ENCODE peak calls at places on chromosomes 1 and 21, in four cellular contexts. One of them, this sample, is unnamed.

GRCh38 chr1:5099558-5099957 is 445.1 kb downstream of the AJAP1 start:
- DNase-seq in K562: no peak
- DNase-seq in SK-N-SH: no peak
- DNase-seq in endothelial cell of umbilical vein: no peak
- DNase-seq in this sample: no peak

GRCh38 chr21:28144653-28145052 is 848.0 kb downstream of the LTN1 start:
- DNase-seq in K562: no peak
- DNase-seq in endothelial cell of umbilical vein: no peak
- DNase-seq in SK-N-SH: no peak
- DNase-seq in this sample: no peak

GRCh38 chr1:185439727-185440415 is 122.8 kb upstream of the IVNS1ABP start:
- DNase-seq in K562: peak
- DNase-seq in endothelial cell of umbilical vein: peak
- DNase-seq in SK-N-SH: no peak
- DNase-seq in this sample: no peak

GRCh38 chr1:183572721-183573120 is 17.5 kb downstream of the NCF2 start:
- DNase-seq in SK-N-SH: no peak
- DNase-seq in endothelial cell of umbilical vein: no peak
- DNase-seq in K562: no peak
- DNase-seq in this sample: no peak

GRCh38 chr1:117809764-117810163 is 119.7 kb downstream of the GDAP2 start:
- DNase-seq in endothelial cell of umbilical vein: peak
- DNase-seq in K562: no peak
- DNase-seq in SK-N-SH: no peak
- DNase-seq in this sample: no peak

GRCh38 chr1:223702735-223703667 is 9.3 kb upstream of the CAPN2 start:
- DNase-seq in endothelial cell of umbilical vein: no peak
- DNase-seq in K562: no peak
- DNase-seq in SK-N-SH: no peak
- DNase-seq in this sample: no peak

GRCh38 chr1:161404051-161404597 is 36.4 kb upstream of the CFAP126 start:
- DNase-seq in endothelial cell of umbilical vein: no peak
- DNase-seq in K562: no peak
- DNase-seq in SK-N-SH: no peak
- DNase-seq in this sample: no peak

GRCh38 chr1:19704247-19705113 is 39.8 kb downstream of the HTR6 start:
- DNase-seq in endothelial cell of umbilical vein: peak
- DNase-seq in K562: peak
- DNase-seq in SK-N-SH: peak
- DNase-seq in this sample: no peak

GRCh38 chr1:94550800-94551241 is 9.3 kb upstream of the F3 start:
- DNase-seq in endothelial cell of umbilical vein: no peak
- DNase-seq in K562: no peak
- DNase-seq in SK-N-SH: peak
- DNase-seq in this sample: no peak

GRCh38 chr1:234111458-234112142 is 207.1 kb downstream of the SLC35F3 start:
- DNase-seq in SK-N-SH: peak
- DNase-seq in endothelial cell of umbilical vein: no peak
- DNase-seq in K562: peak
- DNase-seq in this sample: no peak

GRCh38 chr1:84698151-84698651 is 7.9 kb upstream of the SSX2IP start:
- DNase-seq in SK-N-SH: no peak
- DNase-seq in endothelial cell of umbilical vein: peak
- DNase-seq in K562: no peak
- DNase-seq in this sample: peak

GRCh38 chr1:212769372-212770167 is 22.0 kb downstream of the NSL1 start:
- DNase-seq in SK-N-SH: no peak
- DNase-seq in K562: no peak
- DNase-seq in endothelial cell of umbilical vein: no peak
- DNase-seq in this sample: no peak

GRCh38 chr1:60898987-60899386 is 183.4 kb upstream of the NFIA start:
- DNase-seq in K562: no peak
- DNase-seq in SK-N-SH: no peak
- DNase-seq in endothelial cell of umbilical vein: no peak
- DNase-seq in this sample: no peak

GRCh38 chr21:45126085-45126687 is 51.8 kb downstream of the ADARB1 start:
- DNase-seq in endothelial cell of umbilical vein: no peak
- DNase-seq in SK-N-SH: no peak
- DNase-seq in K562: no peak
- DNase-seq in this sample: no peak

GRCh38 chr1:222064388-222065201 is 322.7 kb upstream of the DUSP10 start:
- DNase-seq in endothelial cell of umbilical vein: no peak
- DNase-seq in SK-N-SH: no peak
- DNase-seq in K562: no peak
- DNase-seq in this sample: no peak

GRCh38 chr21:28642891-28643290 is 349.8 kb downstream of the LTN1 start:
- DNase-seq in endothelial cell of umbilical vein: no peak
- DNase-seq in K562: no peak
- DNase-seq in SK-N-SH: no peak
- DNase-seq in this sample: no peak

GRCh38 chr1:117008675-117009074 is 7.1 kb downstream of the CD101 start:
- DNase-seq in SK-N-SH: no peak
- DNase-seq in endothelial cell of umbilical vein: no peak
- DNase-seq in K562: peak
- DNase-seq in this sample: no peak

GRCh38 chr1:232132572-232132971 is 497.4 kb downstream of the SIPA1L2 start:
- DNase-seq in endothelial cell of umbilical vein: no peak
- DNase-seq in SK-N-SH: no peak
- DNase-seq in K562: no peak
- DNase-seq in this sample: no peak

GRCh38 chr1:65762081-65762862 is 30.4 kb upstream of the PDE4B start:
- DNase-seq in endothelial cell of umbilical vein: no peak
- DNase-seq in K562: no peak
- DNase-seq in SK-N-SH: no peak
- DNase-seq in this sample: no peak

GRCh38 chr1:198880818-198881597 is 242.2 kb downstream of the PTPRC start:
- DNase-seq in K562: no peak
- DNase-seq in SK-N-SH: no peak
- DNase-seq in endothelial cell of umbilical vein: peak
- DNase-seq in this sample: no peak

GRCh38 chr1:2148691-2149090 is 45.9 kb downstream of the FAAP20 start:
- DNase-seq in endothelial cell of umbilical vein: peak
- DNase-seq in K562: no peak
- DNase-seq in SK-N-SH: no peak
- DNase-seq in this sample: no peak

GRCh38 chr1:203278885-203279406 is 26.4 kb upstream of the BTG2 start:
- DNase-seq in endothelial cell of umbilical vein: no peak
- DNase-seq in SK-N-SH: no peak
- DNase-seq in K562: no peak
- DNase-seq in this sample: no peak

GRCh38 chr1:203567596-203567995 is 59.0 kb upstream of the ATP2B4 start:
- DNase-seq in K562: no peak
- DNase-seq in endothelial cell of umbilical vein: no peak
- DNase-seq in SK-N-SH: no peak
- DNase-seq in this sample: no peak

GRCh38 chr1:31924839-31925238 is 13.3 kb downstream of the PTP4A2 start:
- DNase-seq in K562: peak
- DNase-seq in SK-N-SH: peak
- DNase-seq in endothelial cell of umbilical vein: peak
- DNase-seq in this sample: no peak

GRCh38 chr1:103171041-103171590 is 62.8 kb upstream of the COL11A1 start:
- DNase-seq in endothelial cell of umbilical vein: no peak
- DNase-seq in SK-N-SH: no peak
- DNase-seq in K562: no peak
- DNase-seq in this sample: no peak

GRCh38 chr1:80384960-80385359 is 1378.4 kb upstream of the ADGRL4 start:
- DNase-seq in K562: no peak
- DNase-seq in SK-N-SH: no peak
- DNase-seq in endothelial cell of umbilical vein: no peak
- DNase-seq in this sample: no peak

GRCh38 chr1:48470506-48470905 is 1.5 kb downstream of the SPATA6 start:
- DNase-seq in K562: no peak
- DNase-seq in SK-N-SH: no peak
- DNase-seq in endothelial cell of umbilical vein: peak
- DNase-seq in this sample: no peak

GRCh38 chr1:16978589-16979474 is 1.6 kb downstream of the MFAP2 start:
- DNase-seq in endothelial cell of umbilical vein: peak
- DNase-seq in SK-N-SH: peak
- DNase-seq in K562: no peak
- DNase-seq in this sample: no peak

GRCh38 chr1:201503397-201504176 is 3.3 kb downstream of the CSRP1 start:
- DNase-seq in SK-N-SH: no peak
- DNase-seq in K562: no peak
- DNase-seq in endothelial cell of umbilical vein: peak
- DNase-seq in this sample: no peak

GRCh38 chr1:22772054-22772453 is 61.4 kb downstream of the EPHB2 start:
- DNase-seq in SK-N-SH: no peak
- DNase-seq in endothelial cell of umbilical vein: no peak
- DNase-seq in K562: no peak
- DNase-seq in this sample: no peak

GRCh38 chr1:229557913-229558414 is 543 bp downstream of the ABCB10 start:
- DNase-seq in K562: peak
- DNase-seq in endothelial cell of umbilical vein: peak
- DNase-seq in SK-N-SH: peak
- DNase-seq in this sample: no peak

GRCh38 chr21:38289697-38290096 is 32.9 kb downstream of the KCNJ15 start:
- DNase-seq in K562: no peak
- DNase-seq in endothelial cell of umbilical vein: peak
- DNase-seq in SK-N-SH: no peak
- DNase-seq in this sample: no peak

GRCh38 chr1:72285074-72285425 is 2.7 kb upstream of the NEGR1 start:
- DNase-seq in K562: no peak
- DNase-seq in endothelial cell of umbilical vein: no peak
- DNase-seq in SK-N-SH: no peak
- DNase-seq in this sample: no peak

GRCh38 chr1:97796716-97797115 is 124.1 kb downstream of the DPYD start:
- DNase-seq in K562: no peak
- DNase-seq in SK-N-SH: no peak
- DNase-seq in endothelial cell of umbilical vein: peak
- DNase-seq in this sample: no peak

GRCh38 chr1:159771501-159771900 is 9.3 kb upstream of the DUSP23 start:
- DNase-seq in SK-N-SH: no peak
- DNase-seq in endothelial cell of umbilical vein: no peak
- DNase-seq in K562: no peak
- DNase-seq in this sample: no peak

GRCh38 chr1:93338426-93338825 is 7.3 kb upstream of the DR1 start:
- DNase-seq in SK-N-SH: no peak
- DNase-seq in endothelial cell of umbilical vein: peak
- DNase-seq in K562: no peak
- DNase-seq in this sample: no peak

GRCh38 chr1:59329412-59330053 is 32.6 kb downstream of the FGGY start:
- DNase-seq in K562: no peak
- DNase-seq in SK-N-SH: no peak
- DNase-seq in endothelial cell of umbilical vein: no peak
- DNase-seq in this sample: no peak

DNA sequence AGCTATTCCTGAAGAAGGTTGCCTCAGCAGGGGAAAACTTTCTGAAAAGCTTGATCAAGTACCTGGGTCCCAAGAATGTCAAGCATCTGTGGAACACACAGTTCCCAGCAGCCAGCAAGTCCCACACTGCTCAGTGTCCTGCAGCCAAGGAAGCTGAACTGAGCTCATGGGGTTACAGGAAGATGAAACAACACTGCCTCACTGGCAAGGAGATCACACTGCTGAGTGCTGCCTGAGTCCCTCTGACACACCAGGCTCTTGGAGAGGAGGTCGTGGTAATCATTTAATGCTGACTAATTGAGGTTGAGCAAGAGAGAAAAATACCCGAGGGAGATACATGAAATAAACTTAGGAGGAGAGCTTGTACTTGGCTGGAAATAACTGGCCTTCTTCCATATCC is 75.2 kb downstream of the MPZL1 start:
- DNase-seq in endothelial cell of umbilical vein: peak
- DNase-seq in K562: peak
- DNase-seq in SK-N-SH: no peak
- DNase-seq in this sample: no peak
- TF ChIP-seq POLR2AphosphoS5 in endothelial cell of umbilical vein: no peak
- TF ChIP-seq POLR2AphosphoS5 in K562: no peak
- TF ChIP-seq POLR2AphosphoS5 in SK-N-SH: peak
- TF ChIP-seq POLR2AphosphoS5 in this sample: no peak

DNA sequence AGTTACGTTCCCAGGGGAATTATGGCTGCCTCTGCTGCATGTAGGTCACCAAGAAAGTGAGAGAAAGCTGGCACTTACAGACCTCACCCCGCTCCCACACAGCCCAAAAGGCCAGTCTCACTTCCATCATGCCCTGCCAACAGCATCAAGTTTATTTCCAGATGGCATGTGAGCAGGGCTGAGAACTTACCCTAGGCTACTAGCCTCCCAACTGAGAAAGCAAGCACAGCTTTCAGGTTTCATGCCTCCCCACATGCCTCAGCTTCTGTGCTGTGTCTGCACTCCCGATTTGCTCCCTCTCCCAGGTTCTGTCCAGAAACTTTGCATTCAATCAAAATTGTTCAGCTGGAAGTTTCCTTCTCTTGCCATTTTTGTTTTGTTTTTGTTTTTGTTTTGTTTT is 59.1 kb upstream of the CRB1 start:
- DNase-seq in endothelial cell of umbilical vein: no peak
- DNase-seq in K562: no peak
- DNase-seq in SK-N-SH: no peak
- DNase-seq in this sample: no peak
- H3K9ac ChIP-seq in endothelial cell of umbilical vein: no peak
- H3K9ac ChIP-seq in K562: no peak
- H3K9ac ChIP-seq in SK-N-SH: no peak
- H3K9ac ChIP-seq in this sample: no peak

GRCh38 chr1:156727914-156728598 is at the start of gene METTL25B:
- DNase-seq in SK-N-SH: peak
- DNase-seq in endothelial cell of umbilical vein: peak
- DNase-seq in K562: peak
- DNase-seq in this sample: no peak

GRCh38 chr1:156727492-156727891 is 777 bp upstream of the METTL25B start:
- DNase-seq in SK-N-SH: no peak
- DNase-seq in K562: no peak
- DNase-seq in endothelial cell of umbilical vein: no peak
- DNase-seq in this sample: no peak

GRCh38 chr1:156726549-156727226 is 1.6 kb upstream of the METTL25B start:
- DNase-seq in endothelial cell of umbilical vein: peak
- DNase-seq in K562: peak
- DNase-seq in SK-N-SH: peak
- DNase-seq in this sample: no peak

GRCh38 chr1:156721131-156721924 is 6.9 kb upstream of the METTL25B start:
- DNase-seq in endothelial cell of umbilical vein: no peak
- DNase-seq in K562: no peak
- DNase-seq in SK-N-SH: no peak
- DNase-seq in this sample: no peak

GRCh38 chr1:156725683-156726280 is 2.5 kb upstream of the METTL25B start:
- DNase-seq in K562: peak
- DNase-seq in endothelial cell of umbilical vein: peak
- DNase-seq in SK-N-SH: peak
- DNase-seq in this sample: no peak
- TF ChIP-seq POLR2AphosphoS5 in K562: no peak
- TF ChIP-seq POLR2AphosphoS5 in endothelial cell of umbilical vein: peak
- TF ChIP-seq POLR2AphosphoS5 in SK-N-SH: no peak
- TF ChIP-seq POLR2AphosphoS5 in this sample: no peak

GRCh38 chr21:26148834-26149354 is 21.7 kb downstream of the APP start:
- DNase-seq in K562: no peak
- DNase-seq in SK-N-SH: no peak
- DNase-seq in endothelial cell of umbilical vein: peak
- DNase-seq in this sample: no peak
- H3K9ac ChIP-seq in K562: no peak
- H3K9ac ChIP-seq in SK-N-SH: no peak
- H3K9ac ChIP-seq in endothelial cell of umbilical vein: peak
- H3K9ac ChIP-seq in this sample: no peak